ENCODE peak calls at places on chromosome 5, in five cellular contexts. One of them, this sample, is unnamed.

GRCh38 chr5:132498152-132498551 is 7.6 kb upstream of the IRF1 start:
- DNase-seq in ACHN: peak
- DNase-seq in stimulated activated naive B cell treated with anti-CD40 and anti-IgM and Interleukin-4, amounts not matched to agents 10 μg/mL and 1 μg/mL and 100 μg/mL, for 72 hours: no peak
- DNase-seq in AML-193: no peak
- DNase-seq in stromal cell of bone marrow: peak
- DNase-seq in this sample: peak

GRCh38 chr5:134203630-134204029 is 22.2 kb downstream of the PPP2CA start:
- DNase-seq in ACHN: no peak
- DNase-seq in stimulated activated naive B cell treated with anti-CD40 and anti-IgM and Interleukin-4, amounts not matched to agents 10 μg/mL and 1 μg/mL and 100 μg/mL, for 72 hours: no peak
- DNase-seq in AML-193: no peak
- DNase-seq in stromal cell of bone marrow: no peak
- DNase-seq in this sample: no peak

GRCh38 chr5:74851684-74852353 is 14.4 kb downstream of the FAM169A start:
- DNase-seq in ACHN: peak
- DNase-seq in stimulated activated naive B cell treated with anti-CD40 and anti-IgM and Interleukin-4, amounts not matched to agents 10 μg/mL and 1 μg/mL and 100 μg/mL, for 72 hours: no peak
- DNase-seq in AML-193: no peak
- DNase-seq in stromal cell of bone marrow: peak
- DNase-seq in this sample: no peak

GRCh38 chr5:61342066-61342465 is 10.0 kb downstream of the ZSWIM6 start:
- DNase-seq in ACHN: peak
- DNase-seq in stimulated activated naive B cell treated with anti-CD40 and anti-IgM and Interleukin-4, amounts not matched to agents 10 μg/mL and 1 μg/mL and 100 μg/mL, for 72 hours: no peak
- DNase-seq in AML-193: no peak
- DNase-seq in stromal cell of bone marrow: peak
- DNase-seq in this sample: peak

GRCh38 chr5:158875272-158875679 is 224.4 kb downstream of the EBF1 start:
- DNase-seq in ACHN: no peak
- DNase-seq in stimulated activated naive B cell treated with anti-CD40 and anti-IgM and Interleukin-4, amounts not matched to agents 10 μg/mL and 1 μg/mL and 100 μg/mL, for 72 hours: no peak
- DNase-seq in AML-193: no peak
- DNase-seq in stromal cell of bone marrow: no peak
- DNase-seq in this sample: no peak

GRCh38 chr5:80507663-80508062 is 19.8 kb downstream of the FAM151B start:
- DNase-seq in ACHN: no peak
- DNase-seq in stimulated activated naive B cell treated with anti-CD40 and anti-IgM and Interleukin-4, amounts not matched to agents 10 μg/mL and 1 μg/mL and 100 μg/mL, for 72 hours: no peak
- DNase-seq in AML-193: no peak
- DNase-seq in stromal cell of bone marrow: no peak
- DNase-seq in this sample: no peak

GRCh38 chr5:74543162-74543995 is 97.1 kb downstream of the ENC1 start:
- DNase-seq in ACHN: peak
- DNase-seq in stimulated activated naive B cell treated with anti-CD40 and anti-IgM and Interleukin-4, amounts not matched to agents 10 μg/mL and 1 μg/mL and 100 μg/mL, for 72 hours: no peak
- DNase-seq in AML-193: no peak
- DNase-seq in stromal cell of bone marrow: peak
- DNase-seq in this sample: peak

GRCh38 chr5:73494716-73495115 is 3.5 kb upstream of the BTF3 start:
- DNase-seq in ACHN: no peak
- DNase-seq in stimulated activated naive B cell treated with anti-CD40 and anti-IgM and Interleukin-4, amounts not matched to agents 10 μg/mL and 1 μg/mL and 100 μg/mL, for 72 hours: no peak
- DNase-seq in AML-193: no peak
- DNase-seq in stromal cell of bone marrow: peak
- DNase-seq in this sample: no peak

GRCh38 chr5:97046270-97046982 is 96.0 kb downstream of the LIX1 start:
- DNase-seq in ACHN: peak
- DNase-seq in stimulated activated naive B cell treated with anti-CD40 and anti-IgM and Interleukin-4, amounts not matched to agents 10 μg/mL and 1 μg/mL and 100 μg/mL, for 72 hours: no peak
- DNase-seq in AML-193: no peak
- DNase-seq in stromal cell of bone marrow: peak
- DNase-seq in this sample: peak

GRCh38 chr5:171776747-171777419 is 8.7 kb upstream of the SMIM23 start:
- DNase-seq in ACHN: no peak
- DNase-seq in stimulated activated naive B cell treated with anti-CD40 and anti-IgM and Interleukin-4, amounts not matched to agents 10 μg/mL and 1 μg/mL and 100 μg/mL, for 72 hours: no peak
- DNase-seq in AML-193: no peak
- DNase-seq in stromal cell of bone marrow: no peak
- DNase-seq in this sample: no peak

GRCh38 chr5:137370511-137371071 is 128.5 kb downstream of the SPOCK1 start:
- DNase-seq in ACHN: no peak
- DNase-seq in stimulated activated naive B cell treated with anti-CD40 and anti-IgM and Interleukin-4, amounts not matched to agents 10 μg/mL and 1 μg/mL and 100 μg/mL, for 72 hours: no peak
- DNase-seq in AML-193: no peak
- DNase-seq in stromal cell of bone marrow: peak
- DNase-seq in this sample: no peak

GRCh38 chr5:176532795-176533194 is 4.4 kb downstream of the RNF44 start:
- DNase-seq in ACHN: no peak
- DNase-seq in stimulated activated naive B cell treated with anti-CD40 and anti-IgM and Interleukin-4, amounts not matched to agents 10 μg/mL and 1 μg/mL and 100 μg/mL, for 72 hours: no peak
- DNase-seq in AML-193: no peak
- DNase-seq in stromal cell of bone marrow: no peak
- DNase-seq in this sample: no peak

GRCh38 chr5:151075698-151076331 is 5.0 kb downstream of the TNIP1 start:
- DNase-seq in ACHN: no peak
- DNase-seq in stimulated activated naive B cell treated with anti-CD40 and anti-IgM and Interleukin-4, amounts not matched to agents 10 μg/mL and 1 μg/mL and 100 μg/mL, for 72 hours: no peak
- DNase-seq in AML-193: no peak
- DNase-seq in stromal cell of bone marrow: no peak
- DNase-seq in this sample: no peak

GRCh38 chr5:54844905-54845566 is 140.4 kb downstream of the ESM1 start:
- DNase-seq in ACHN: peak
- DNase-seq in stimulated activated naive B cell treated with anti-CD40 and anti-IgM and Interleukin-4, amounts not matched to agents 10 μg/mL and 1 μg/mL and 100 μg/mL, for 72 hours: no peak
- DNase-seq in AML-193: peak
- DNase-seq in stromal cell of bone marrow: peak
- DNase-seq in this sample: no peak

GRCh38 chr5:144276034-144276822 is 105.6 kb downstream of the KCTD16 start:
- DNase-seq in ACHN: no peak
- DNase-seq in stimulated activated naive B cell treated with anti-CD40 and anti-IgM and Interleukin-4, amounts not matched to agents 10 μg/mL and 1 μg/mL and 100 μg/mL, for 72 hours: no peak
- DNase-seq in AML-193: no peak
- DNase-seq in stromal cell of bone marrow: no peak
- DNase-seq in this sample: no peak

GRCh38 chr5:159217236-159217635 is 7.9 kb upstream of the RNF145 start:
- DNase-seq in ACHN: no peak
- DNase-seq in stimulated activated naive B cell treated with anti-CD40 and anti-IgM and Interleukin-4, amounts not matched to agents 10 μg/mL and 1 μg/mL and 100 μg/mL, for 72 hours: no peak
- DNase-seq in AML-193: no peak
- DNase-seq in stromal cell of bone marrow: no peak
- DNase-seq in this sample: no peak

GRCh38 chr5:138662599-138662998 is 87.4 kb upstream of the HSPA9 start:
- DNase-seq in ACHN: no peak
- DNase-seq in stimulated activated naive B cell treated with anti-CD40 and anti-IgM and Interleukin-4, amounts not matched to agents 10 μg/mL and 1 μg/mL and 100 μg/mL, for 72 hours: peak
- DNase-seq in AML-193: peak
- DNase-seq in stromal cell of bone marrow: no peak
- DNase-seq in this sample: no peak

GRCh38 chr5:61401726-61402125 is 69.7 kb downstream of the ZSWIM6 start:
- DNase-seq in ACHN: peak
- DNase-seq in stimulated activated naive B cell treated with anti-CD40 and anti-IgM and Interleukin-4, amounts not matched to agents 10 μg/mL and 1 μg/mL and 100 μg/mL, for 72 hours: no peak
- DNase-seq in AML-193: no peak
- DNase-seq in stromal cell of bone marrow: peak
- DNase-seq in this sample: no peak

GRCh38 chr5:140481758-140482157 is 65.7 kb upstream of the EIF4EBP3 start:
- DNase-seq in ACHN: no peak
- DNase-seq in stimulated activated naive B cell treated with anti-CD40 and anti-IgM and Interleukin-4, amounts not matched to agents 10 μg/mL and 1 μg/mL and 100 μg/mL, for 72 hours: no peak
- DNase-seq in AML-193: no peak
- DNase-seq in stromal cell of bone marrow: peak
- DNase-seq in this sample: no peak

GRCh38 chr5:67494186-67494842 is 297.7 kb upstream of the CD180 start:
- DNase-seq in ACHN: no peak
- DNase-seq in stimulated activated naive B cell treated with anti-CD40 and anti-IgM and Interleukin-4, amounts not matched to agents 10 μg/mL and 1 μg/mL and 100 μg/mL, for 72 hours: no peak
- DNase-seq in AML-193: no peak
- DNase-seq in stromal cell of bone marrow: no peak
- DNase-seq in this sample: no peak

GRCh38 chr5:115470921-115471320 is 73.7 kb downstream of the FEM1C start:
- DNase-seq in ACHN: no peak
- DNase-seq in stimulated activated naive B cell treated with anti-CD40 and anti-IgM and Interleukin-4, amounts not matched to agents 10 μg/mL and 1 μg/mL and 100 μg/mL, for 72 hours: no peak
- DNase-seq in AML-193: no peak
- DNase-seq in stromal cell of bone marrow: no peak
- DNase-seq in this sample: no peak

GRCh38 chr5:180495991-180496741 is 2.0 kb downstream of the CNOT6 start:
- DNase-seq in ACHN: no peak
- DNase-seq in stimulated activated naive B cell treated with anti-CD40 and anti-IgM and Interleukin-4, amounts not matched to agents 10 μg/mL and 1 μg/mL and 100 μg/mL, for 72 hours: no peak
- DNase-seq in AML-193: no peak
- DNase-seq in stromal cell of bone marrow: no peak
- DNase-seq in this sample: no peak

GRCh38 chr5:150660108-150660831 is 781 bp upstream of the MYOZ3 start:
- DNase-seq in ACHN: no peak
- DNase-seq in stimulated activated naive B cell treated with anti-CD40 and anti-IgM and Interleukin-4, amounts not matched to agents 10 μg/mL and 1 μg/mL and 100 μg/mL, for 72 hours: no peak
- DNase-seq in AML-193: no peak
- DNase-seq in stromal cell of bone marrow: no peak
- DNase-seq in this sample: no peak

GRCh38 chr5:65262094-65262493 is 219.6 kb downstream of the ADAMTS6 start:
- DNase-seq in ACHN: no peak
- DNase-seq in stimulated activated naive B cell treated with anti-CD40 and anti-IgM and Interleukin-4, amounts not matched to agents 10 μg/mL and 1 μg/mL and 100 μg/mL, for 72 hours: no peak
- DNase-seq in AML-193: no peak
- DNase-seq in stromal cell of bone marrow: no peak
- DNase-seq in this sample: no peak

GRCh38 chr5:77312411-77312810 is 101.9 kb downstream of the PDE8B start:
- DNase-seq in ACHN: no peak
- DNase-seq in stimulated activated naive B cell treated with anti-CD40 and anti-IgM and Interleukin-4, amounts not matched to agents 10 μg/mL and 1 μg/mL and 100 μg/mL, for 72 hours: no peak
- DNase-seq in AML-193: no peak
- DNase-seq in stromal cell of bone marrow: peak
- DNase-seq in this sample: no peak

GRCh38 chr5:156892223-156892622 is 42.1 kb downstream of the PPP1R2B start:
- DNase-seq in ACHN: no peak
- DNase-seq in stimulated activated naive B cell treated with anti-CD40 and anti-IgM and Interleukin-4, amounts not matched to agents 10 μg/mL and 1 μg/mL and 100 μg/mL, for 72 hours: no peak
- DNase-seq in AML-193: no peak
- DNase-seq in stromal cell of bone marrow: no peak
- DNase-seq in this sample: no peak

GRCh38 chr5:159814810-159815585 is 101.3 kb upstream of the ADRA1B start:
- DNase-seq in ACHN: no peak
- DNase-seq in stimulated activated naive B cell treated with anti-CD40 and anti-IgM and Interleukin-4, amounts not matched to agents 10 μg/mL and 1 μg/mL and 100 μg/mL, for 72 hours: no peak
- DNase-seq in AML-193: no peak
- DNase-seq in stromal cell of bone marrow: no peak
- DNase-seq in this sample: no peak

GRCh38 chr5:51388488-51389325 is 5.5 kb downstream of the ISL1 start:
- DNase-seq in ACHN: no peak
- DNase-seq in stimulated activated naive B cell treated with anti-CD40 and anti-IgM and Interleukin-4, amounts not matched to agents 10 μg/mL and 1 μg/mL and 100 μg/mL, for 72 hours: no peak
- DNase-seq in AML-193: no peak
- DNase-seq in stromal cell of bone marrow: no peak
- DNase-seq in this sample: no peak